ENCODE peak calls at places on chromosomes 7 and 10, in nine cellular contexts. One of them, this sample, is unnamed.
A peak's percentile ranks its signal among the peaks of the same experiment; 100 is the strongest.

GRCh38 chr7:90425376-90425775 is 22.1 kb downstream of the CLDN12 start:
- DNase-seq in cardiac muscle cell: no peak
- DNase-seq in OCI-LY7: no peak
- DNase-seq in tibial artery: no peak
- DNase-seq in suprapubic skin: no peak
- DNase-seq in heart left ventricle: no peak
- DNase-seq in neuronal stem cell: no peak
- DNase-seq in pancreas: no peak
- DNase-seq in RWPE2: no peak
- DNase-seq in this sample: no peak

GRCh38 chr10:51341216-51341615 is 266.9 kb downstream of the PRKG1 start:
- DNase-seq in cardiac muscle cell: peak; percentile 48
- DNase-seq in OCI-LY7: no peak
- DNase-seq in tibial artery: no peak
- DNase-seq in suprapubic skin: no peak
- DNase-seq in heart left ventricle: no peak
- DNase-seq in neuronal stem cell: no peak
- DNase-seq in pancreas: no peak
- DNase-seq in RWPE2: no peak
- DNase-seq in this sample: no peak

GRCh38 chr10:62614389-62615157 is 189.9 kb upstream of the ADO start:
- DNase-seq in cardiac muscle cell: peak; percentile 41
- DNase-seq in OCI-LY7: no peak
- DNase-seq in tibial artery: no peak
- DNase-seq in suprapubic skin: no peak
- DNase-seq in heart left ventricle: no peak
- DNase-seq in neuronal stem cell: no peak
- DNase-seq in pancreas: no peak
- DNase-seq in RWPE2: no peak
- DNase-seq in this sample: no peak

GRCh38 chr7:51569581-51569980 is 253.0 kb upstream of the COBL start:
- DNase-seq in cardiac muscle cell: no peak
- DNase-seq in OCI-LY7: no peak
- DNase-seq in tibial artery: no peak
- DNase-seq in suprapubic skin: no peak
- DNase-seq in heart left ventricle: no peak
- DNase-seq in neuronal stem cell: no peak
- DNase-seq in pancreas: no peak
- DNase-seq in RWPE2: no peak
- DNase-seq in this sample: no peak

GRCh38 chr10:13717936-13718772 is 131.4 kb downstream of the PRPF18 start:
- DNase-seq in cardiac muscle cell: peak; percentile 97
- DNase-seq in OCI-LY7: no peak
- DNase-seq in tibial artery: peak; percentile 59
- DNase-seq in suprapubic skin: peak; percentile 88
- DNase-seq in heart left ventricle: peak; percentile 77
- DNase-seq in neuronal stem cell: no peak
- DNase-seq in pancreas: peak; percentile 78
- DNase-seq in RWPE2: peak; percentile 75
- DNase-seq in this sample: peak; percentile 78

GRCh38 chr10:33735463-33735862 is 401.0 kb upstream of the NRP1 start:
- DNase-seq in cardiac muscle cell: no peak
- DNase-seq in OCI-LY7: no peak
- DNase-seq in tibial artery: no peak
- DNase-seq in suprapubic skin: no peak
- DNase-seq in heart left ventricle: no peak
- DNase-seq in neuronal stem cell: no peak
- DNase-seq in pancreas: no peak
- DNase-seq in RWPE2: no peak
- DNase-seq in this sample: no peak

GRCh38 chr7:32227746-32228145 is 157.5 kb upstream of the PDE1C start:
- DNase-seq in cardiac muscle cell: no peak
- DNase-seq in OCI-LY7: no peak
- DNase-seq in tibial artery: no peak
- DNase-seq in suprapubic skin: no peak
- DNase-seq in heart left ventricle: no peak
- DNase-seq in neuronal stem cell: no peak
- DNase-seq in pancreas: no peak
- DNase-seq in RWPE2: no peak
- DNase-seq in this sample: no peak

GRCh38 chr10:133251388-133252222 is 13.9 kb downstream of the VENTX start:
- DNase-seq in cardiac muscle cell: no peak
- DNase-seq in OCI-LY7: no peak
- DNase-seq in tibial artery: no peak
- DNase-seq in suprapubic skin: no peak
- DNase-seq in heart left ventricle: no peak
- DNase-seq in neuronal stem cell: no peak
- DNase-seq in pancreas: no peak
- DNase-seq in RWPE2: no peak
- DNase-seq in this sample: no peak

GRCh38 chr7:47352394-47352968 is 229.4 kb downstream of the TNS3 start:
- DNase-seq in cardiac muscle cell: no peak
- DNase-seq in OCI-LY7: no peak
- DNase-seq in tibial artery: no peak
- DNase-seq in suprapubic skin: no peak
- DNase-seq in heart left ventricle: no peak
- DNase-seq in neuronal stem cell: no peak
- DNase-seq in pancreas: peak; percentile 52
- DNase-seq in RWPE2: no peak
- DNase-seq in this sample: no peak

GRCh38 chr10:118607768-118608354 is 12.4 kb upstream of the PRLHR start:
- DNase-seq in cardiac muscle cell: no peak
- DNase-seq in OCI-LY7: no peak
- DNase-seq in tibial artery: no peak
- DNase-seq in suprapubic skin: no peak
- DNase-seq in heart left ventricle: no peak
- DNase-seq in neuronal stem cell: no peak
- DNase-seq in pancreas: no peak
- DNase-seq in RWPE2: no peak
- DNase-seq in this sample: no peak

GRCh38 chr7:112133328-112133727 is 72.9 kb downstream of the DOCK4 start:
- DNase-seq in cardiac muscle cell: no peak
- DNase-seq in OCI-LY7: no peak
- DNase-seq in tibial artery: no peak
- DNase-seq in suprapubic skin: no peak
- DNase-seq in heart left ventricle: no peak
- DNase-seq in neuronal stem cell: no peak
- DNase-seq in pancreas: no peak
- DNase-seq in RWPE2: no peak
- DNase-seq in this sample: no peak

GRCh38 chr10:132878091-132878729 is 64.2 kb downstream of the CFAP46 start:
- DNase-seq in cardiac muscle cell: no peak
- DNase-seq in OCI-LY7: no peak
- DNase-seq in tibial artery: no peak
- DNase-seq in suprapubic skin: peak; percentile 40
- DNase-seq in heart left ventricle: no peak
- DNase-seq in neuronal stem cell: no peak
- DNase-seq in pancreas: peak; percentile 52
- DNase-seq in RWPE2: peak; percentile 29
- DNase-seq in this sample: no peak

GRCh38 chr7:44761207-44762161 is 12.8 kb downstream of the ZMIZ2 start:
- DNase-seq in cardiac muscle cell: peak; percentile 28
- DNase-seq in OCI-LY7: no peak
- DNase-seq in tibial artery: peak; percentile 32
- DNase-seq in suprapubic skin: no peak
- DNase-seq in heart left ventricle: peak; percentile 69
- DNase-seq in neuronal stem cell: no peak
- DNase-seq in pancreas: no peak
- DNase-seq in RWPE2: peak; percentile 69
- DNase-seq in this sample: no peak

GRCh38 chr10:44460499-44460898 is 75.6 kb upstream of the CXCL12 start:
- DNase-seq in cardiac muscle cell: peak; percentile 88
- DNase-seq in OCI-LY7: no peak
- DNase-seq in tibial artery: no peak
- DNase-seq in suprapubic skin: no peak
- DNase-seq in heart left ventricle: no peak
- DNase-seq in neuronal stem cell: no peak
- DNase-seq in pancreas: no peak
- DNase-seq in RWPE2: no peak
- DNase-seq in this sample: no peak

GRCh38 chr10:123392182-123392930 is 238.2 kb downstream of the BUB3 start:
- DNase-seq in cardiac muscle cell: no peak
- DNase-seq in OCI-LY7: peak; percentile 84
- DNase-seq in tibial artery: no peak
- DNase-seq in suprapubic skin: no peak
- DNase-seq in heart left ventricle: no peak
- DNase-seq in neuronal stem cell: no peak
- DNase-seq in pancreas: no peak
- DNase-seq in RWPE2: no peak
- DNase-seq in this sample: no peak

GRCh38 chr10:49297818-49298665 is 928 bp upstream of the C10orf71 start:
- DNase-seq in cardiac muscle cell: no peak
- DNase-seq in OCI-LY7: no peak
- DNase-seq in tibial artery: no peak
- DNase-seq in suprapubic skin: no peak
- DNase-seq in heart left ventricle: no peak
- DNase-seq in neuronal stem cell: no peak
- DNase-seq in pancreas: no peak
- DNase-seq in RWPE2: no peak
- DNase-seq in this sample: no peak

GRCh38 chr10:43959364-43959763 is 310.7 kb upstream of the ZNF32 start:
- DNase-seq in cardiac muscle cell: no peak
- DNase-seq in OCI-LY7: no peak
- DNase-seq in tibial artery: no peak
- DNase-seq in suprapubic skin: no peak
- DNase-seq in heart left ventricle: no peak
- DNase-seq in neuronal stem cell: no peak
- DNase-seq in pancreas: no peak
- DNase-seq in RWPE2: no peak
- DNase-seq in this sample: no peak

GRCh38 chr7:24820730-24821044 is 63.4 kb upstream of the GSDME start:
- DNase-seq in cardiac muscle cell: peak; percentile 75
- DNase-seq in OCI-LY7: no peak
- DNase-seq in tibial artery: no peak
- DNase-seq in suprapubic skin: no peak
- DNase-seq in heart left ventricle: no peak
- DNase-seq in neuronal stem cell: no peak
- DNase-seq in pancreas: no peak
- DNase-seq in RWPE2: no peak
- DNase-seq in this sample: no peak

DNA sequence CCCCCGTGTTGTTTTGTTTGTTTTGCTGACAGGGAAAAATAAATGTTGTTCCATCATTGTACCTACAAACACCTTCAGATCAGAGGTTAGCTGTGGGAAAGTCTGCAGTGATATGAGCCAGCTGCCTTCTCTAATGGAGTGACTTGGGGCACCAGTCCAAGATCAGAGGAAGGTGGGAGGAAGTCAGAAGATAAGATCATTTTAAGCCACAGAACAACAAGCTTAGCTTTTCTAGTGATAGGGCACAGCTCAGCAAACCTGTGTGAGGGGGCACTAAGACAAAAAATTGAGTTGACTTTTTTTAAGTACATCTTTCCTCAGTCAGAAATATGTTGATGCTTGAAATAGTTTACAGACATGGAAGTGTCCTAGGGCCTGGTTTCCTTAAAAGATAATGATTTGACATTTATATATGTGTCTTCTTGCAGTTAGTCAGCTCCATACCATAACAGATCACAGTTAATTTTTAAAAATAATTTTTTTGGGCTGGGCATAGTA is 240.3 kb upstream of the KAT6B start:
- DNase-seq in cardiac muscle cell: peak; percentile 12
- DNase-seq in OCI-LY7: peak; percentile 36
- DNase-seq in tibial artery: no peak
- DNase-seq in suprapubic skin: no peak
- DNase-seq in heart left ventricle: no peak
- DNase-seq in neuronal stem cell: no peak
- DNase-seq in pancreas: no peak
- DNase-seq in RWPE2: no peak
- DNase-seq in this sample: no peak
- H3K4me1 ChIP-seq in cardiac muscle cell: peaks cover 64% of the 10 kb centered on the region
- H3K4me1 ChIP-seq in OCI-LY7: peaks cover 34% of the 10 kb centered on the region
- H3K4me1 ChIP-seq in tibial artery: peaks cover 36% of the 10 kb centered on the region
- H3K4me1 ChIP-seq in suprapubic skin: peaks cover 57% of the 10 kb centered on the region
- H3K4me1 ChIP-seq in heart left ventricle: peaks cover 61% of the 10 kb centered on the region
- H3K4me1 ChIP-seq in neuronal stem cell: peaks cover 34% of the 10 kb centered on the region
- H3K4me1 ChIP-seq in pancreas: peaks cover 29% of the 10 kb centered on the region
- H3K4me1 ChIP-seq in RWPE2: peaks cover 7% of the 10 kb centered on the region
- H3K4me1 ChIP-seq in this sample: no peaks in the 10 kb centered on the region

GRCh38 chr10:59887972-59888640 is 18.2 kb downstream of the CCDC6 start:
- DNase-seq in cardiac muscle cell: no peak
- DNase-seq in OCI-LY7: no peak
- DNase-seq in tibial artery: no peak
- DNase-seq in suprapubic skin: no peak
- DNase-seq in heart left ventricle: no peak
- DNase-seq in neuronal stem cell: no peak
- DNase-seq in pancreas: no peak
- DNase-seq in RWPE2: no peak
- DNase-seq in this sample: no peak
- H3K27ac ChIP-seq in cardiac muscle cell: no peak overlapping the region
- H3K27ac ChIP-seq in OCI-LY7: no peak overlapping the region
- H3K27ac ChIP-seq in tibial artery: peak overlapping the region; percentile 24
- H3K27ac ChIP-seq in suprapubic skin: no peak overlapping the region
- H3K27ac ChIP-seq in heart left ventricle: no peak overlapping the region
- H3K27ac ChIP-seq in neuronal stem cell: no peak overlapping the region
- H3K27ac ChIP-seq in pancreas: no peak overlapping the region
- H3K27ac ChIP-seq in RWPE2: no peak overlapping the region
- H3K27ac ChIP-seq in this sample: no peak overlapping the region

DNA sequence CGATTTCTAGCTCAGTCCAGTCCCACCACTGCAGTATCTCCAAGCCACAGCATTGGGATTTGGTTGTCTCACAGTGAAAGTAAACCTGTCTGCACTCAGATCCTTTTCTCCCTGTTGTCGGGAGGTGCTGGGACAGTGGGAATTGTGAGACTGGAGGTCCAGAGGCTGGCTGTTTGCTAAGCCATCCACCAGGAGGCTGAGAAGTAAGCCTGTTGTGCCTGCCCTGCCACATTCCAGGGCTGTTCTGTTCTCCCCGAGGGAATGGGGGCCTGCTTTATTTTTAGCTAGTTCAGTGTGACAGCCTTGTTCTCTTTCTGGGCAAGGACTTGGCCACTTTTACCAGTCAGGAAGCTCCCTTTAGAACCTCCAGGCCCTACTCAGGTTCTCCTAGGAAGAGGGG is 54.9 kb downstream of the HK1 start:
- DNase-seq in cardiac muscle cell: peak; percentile 60
- DNase-seq in OCI-LY7: no peak
- DNase-seq in tibial artery: peak; percentile 54
- DNase-seq in suprapubic skin: no peak
- DNase-seq in heart left ventricle: peak; percentile 61
- DNase-seq in neuronal stem cell: no peak
- DNase-seq in pancreas: no peak
- DNase-seq in RWPE2: no peak
- DNase-seq in this sample: no peak
- H3K4me1 ChIP-seq in cardiac muscle cell: peaks cover 75% of the 10 kb centered on the region
- H3K4me1 ChIP-seq in OCI-LY7: no peaks in the 10 kb centered on the region
- H3K4me1 ChIP-seq in tibial artery: peaks cover 100% of the 10 kb centered on the region
- H3K4me1 ChIP-seq in suprapubic skin: peaks cover 92% of the 10 kb centered on the region
- H3K4me1 ChIP-seq in heart left ventricle: peaks cover 98% of the 10 kb centered on the region
- H3K4me1 ChIP-seq in neuronal stem cell: peaks cover 11% of the 10 kb centered on the region
- H3K4me1 ChIP-seq in pancreas: peaks cover 16% of the 10 kb centered on the region
- H3K4me1 ChIP-seq in RWPE2: peaks cover 59% of the 10 kb centered on the region
- H3K4me1 ChIP-seq in this sample: peaks cover 99% of the 10 kb centered on the region

DNA sequence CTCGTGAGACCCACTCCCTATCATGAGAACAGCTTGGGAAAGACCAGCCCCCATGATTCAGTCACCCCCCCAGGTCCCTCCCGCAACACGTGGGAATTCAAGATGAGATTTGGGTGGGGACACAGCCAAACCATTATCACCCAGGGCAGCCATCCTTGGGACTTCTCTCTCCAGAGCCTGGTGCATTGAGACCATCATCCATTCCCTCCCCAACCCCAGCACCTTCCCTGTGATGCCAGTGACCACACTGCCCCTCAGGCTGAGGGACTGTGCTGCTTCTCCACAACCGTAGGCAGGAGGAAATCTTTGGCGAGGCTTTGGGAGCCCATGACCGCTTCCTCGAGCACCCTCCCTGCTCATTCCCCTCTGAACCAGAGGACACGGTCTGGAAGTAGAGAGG is 64.4 kb downstream of the TACC2 start:
- DNase-seq in cardiac muscle cell: no peak
- DNase-seq in OCI-LY7: no peak
- DNase-seq in tibial artery: no peak
- DNase-seq in suprapubic skin: no peak
- DNase-seq in heart left ventricle: no peak
- DNase-seq in neuronal stem cell: no peak
- DNase-seq in pancreas: no peak
- DNase-seq in RWPE2: no peak
- DNase-seq in this sample: no peak
- H3K27ac ChIP-seq in cardiac muscle cell: no peak overlapping the region
- H3K27ac ChIP-seq in OCI-LY7: no peak overlapping the region
- H3K27ac ChIP-seq in tibial artery: no peak overlapping the region
- H3K27ac ChIP-seq in suprapubic skin: peak overlapping the region; percentile 38
- H3K27ac ChIP-seq in heart left ventricle: peak overlapping the region; percentile 74
- H3K27ac ChIP-seq in neuronal stem cell: no peak overlapping the region
- H3K27ac ChIP-seq in pancreas: no peak overlapping the region
- H3K27ac ChIP-seq in RWPE2: peak overlapping the region; percentile 13
- H3K27ac ChIP-seq in this sample: peak overlapping the region; percentile 74

This sample was measured in right atrium auricular region.